ENCODE peak calls at places on chromosomes 7 and 10, in four cellular contexts. O is WERI-Rb-1, I is Karpas-422, A is stomach. L is an unnamed sample.

GRCh38 chr10:103727546-103727963 is 127.8 kb downstream of the SH3PXD2A start:
- DNase-seq in O (no peak), I (no peak), A (no peak), L (no peak)

GRCh38 chr10:71083457-71083975 is 128.9 kb upstream of the UNC5B start:
- DNase-seq in O (peak; percentile 4), I (no peak), A (peak; percentile 7), L (no peak)

GRCh38 chr10:121681982-121682687 is 83.9 kb upstream of the FGFR2 start:
- DNase-seq in O (no peak), I (no peak), A (no peak), L (no peak)

GRCh38 chr7:50867048-50867383 is 84.3 kb upstream of the GRB10 start:
- DNase-seq in O (no peak), I (no peak), A (no peak), L (no peak)

GRCh38 chr10:44195120-44196007 is 189.5 kb downstream of the CXCL12 start:
- DNase-seq in O (no peak), I (no peak), A (peak; percentile 44), L (peak; percentile 15)

GRCh38 chr7:13880789-13881188 is 108.7 kb downstream of the ETV1 start:
- DNase-seq in O (no peak), I (no peak), A (no peak), L (no peak)

GRCh38 chr7:129789652-129790051 is 163.1 kb downstream of the UBE2H start:
- DNase-seq in O (no peak), I (no peak), A (no peak), L (no peak)

GRCh38 chr10:100353770-100354485 is 6.9 kb downstream of the SCD start:
- DNase-seq in O (no peak), I (no peak), A (no peak), L (no peak)

GRCh38 chr10:47137311-47137851 is 162.6 kb upstream of the GDF10 start:
- DNase-seq in O (no peak), I (no peak), A (no peak), L (no peak)

GRCh38 chr10:74072503-74072902 is 74.6 kb downstream of the VCL start:
- DNase-seq in O (no peak), I (no peak), A (no peak), L (no peak)

GRCh38 chr10:5446390-5446926 is 34.1 kb downstream of the NET1 start:
- DNase-seq in O (no peak), I (peak; percentile 97), A (peak; percentile 97), L (peak; percentile 86)

GRCh38 chr10:124229516-124230051 is 136.2 kb upstream of the CHST15 start:
- DNase-seq in O (no peak), I (peak; percentile 58), A (no peak), L (no peak)

GRCh38 chr7:8389898-8390642 is 43.3 kb upstream of the NXPH1 start:
- DNase-seq in O (no peak), I (peak; percentile 50), A (no peak), L (peak; percentile 18)

GRCh38 chr7:157818701-157819516 is 482.1 kb downstream of the DNAJB6 start:
- DNase-seq in O (no peak), I (no peak), A (no peak), L (no peak)

GRCh38 chr10:17758200-17758599 is 6.2 kb downstream of the TMEM236 start:
- DNase-seq in O (no peak), I (no peak), A (no peak), L (no peak)

GRCh38 chr10:93695720-93696119 is 6.7 kb downstream of the FRA10AC1 start:
- DNase-seq in O (no peak), I (no peak), A (no peak), L (no peak)

GRCh38 chr7:33970566-33970965 is 65.2 kb downstream of the BMPER start:
- DNase-seq in O (no peak), I (no peak), A (no peak), L (no peak)

GRCh38 chr7:82961240-82961639 is 201.4 kb downstream of the PCLO start:
- DNase-seq in O (no peak), I (no peak), A (no peak), L (no peak)

GRCh38 chr10:119759832-119760231 is 34.0 kb downstream of the INPP5F start:
- DNase-seq in O (no peak), I (no peak), A (no peak), L (no peak)

GRCh38 chr10:89981891-89982290 is 280.5 kb downstream of the KIF20B start:
- DNase-seq in O (no peak), I (no peak), A (no peak), L (no peak)

GRCh38 chr7:40186586-40186985 is 51.8 kb downstream of the SUGCT start:
- DNase-seq in O (no peak), I (peak; percentile 41), A (no peak), L (no peak)

GRCh38 chr7:140616328-140616727 is 24.3 kb downstream of the DENND2A start:
- DNase-seq in O (no peak), I (no peak), A (no peak), L (no peak)

GRCh38 chr7:34136698-34137097 is 231.4 kb downstream of the BMPER start:
- DNase-seq in O (no peak), I (no peak), A (no peak), L (no peak)

GRCh38 chr7:3092468-3092867 is 48.8 kb upstream of the CARD11 start:
- DNase-seq in O (no peak), I (no peak), A (no peak), L (peak; percentile 73)

GRCh38 chr10:12849351-12850181 is 151.9 kb downstream of the CCDC3 start:
- DNase-seq in O (no peak), I (no peak), A (no peak), L (peak; percentile 58)

GRCh38 chr10:126065751-126066150 is 169.4 kb downstream of the FANK1 start:
- DNase-seq in O (peak; percentile 20), I (no peak), A (no peak), L (no peak)

GRCh38 chr7:24724451-24725190 is 32.6 kb downstream of the GSDME start:
- DNase-seq in O (no peak), I (no peak), A (no peak), L (no peak)

GRCh38 chr10:132703305-132704007 is 82.5 kb downstream of the NKX6-2 start:
- DNase-seq in O (no peak), I (no peak), A (no peak), L (no peak)

GRCh38 chr7:1666779-1667565 is 3.1 kb upstream of the ELFN1 start:
- DNase-seq in O (peak; percentile 38), I (no peak), A (no peak), L (no peak)

GRCh38 chr7:151233111-151233701 is 923 bp downstream of the CHPF2 start:
- DNase-seq in O (no peak), I (peak; percentile 82), A (peak; percentile 52), L (peak; percentile 91)

GRCh38 chr10:59865101-59865500 is 41.3 kb downstream of the CCDC6 start:
- DNase-seq in O (peak; percentile 35), I (peak; percentile 73), A (peak; percentile 65), L (peak; percentile 42)

GRCh38 chr7:131042269-131043160 is 285.2 kb upstream of the MKLN1 start:
- DNase-seq in O (no peak), I (no peak), A (no peak), L (no peak)

GRCh38 chr7:131039355-131039762 is 288.3 kb upstream of the MKLN1 start:
- DNase-seq in O (no peak), I (no peak), A (no peak), L (no peak)

GRCh38 chr7:131040467-131040932 is 287.2 kb upstream of the MKLN1 start:
- DNase-seq in O (peak; percentile 37), I (peak; percentile 87), A (peak; percentile 62), L (peak; percentile 68)

GRCh38 chr7:131038153-131038552 is 289.5 kb upstream of the MKLN1 start:
- DNase-seq in O (no peak), I (no peak), A (no peak), L (no peak)

DNA sequence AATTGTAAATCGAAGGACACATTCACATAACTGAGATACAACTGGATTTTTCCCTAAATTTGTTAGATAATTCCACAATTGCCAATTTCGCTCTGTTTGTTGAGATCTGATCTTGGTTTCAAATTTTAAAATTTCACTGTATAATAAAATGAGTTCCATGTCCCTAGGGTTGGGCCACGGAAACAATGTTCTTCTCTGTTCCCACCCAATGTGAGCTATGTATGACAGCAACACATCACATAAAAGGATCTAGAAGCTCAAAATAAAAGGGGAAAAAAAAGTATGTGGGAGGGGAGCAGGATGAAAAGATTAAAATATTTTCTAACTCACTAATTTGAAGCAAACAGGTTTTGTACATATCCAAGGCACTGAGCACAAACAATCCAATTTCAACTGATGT is 287.8 kb upstream of the MKLN1 start:
- DNase-seq in O (no peak), I (no peak), A (no peak), L (no peak)
- H3K4me3 ChIP-seq in O (no peak overlapping the region), I (no peak overlapping the region), A (no peak overlapping the region), L (no peak overlapping the region)

GRCh38 chr7:73717025-73717807 is 2.3 kb downstream of the STX1A start:
- DNase-seq in O (no peak), I (no peak), A (no peak), L (no peak)
- H3K4me3 ChIP-seq in O (no peak overlapping the region), I (no peak overlapping the region), A (no peak overlapping the region), L (peak overlapping the region; percentile 49)

DNA sequence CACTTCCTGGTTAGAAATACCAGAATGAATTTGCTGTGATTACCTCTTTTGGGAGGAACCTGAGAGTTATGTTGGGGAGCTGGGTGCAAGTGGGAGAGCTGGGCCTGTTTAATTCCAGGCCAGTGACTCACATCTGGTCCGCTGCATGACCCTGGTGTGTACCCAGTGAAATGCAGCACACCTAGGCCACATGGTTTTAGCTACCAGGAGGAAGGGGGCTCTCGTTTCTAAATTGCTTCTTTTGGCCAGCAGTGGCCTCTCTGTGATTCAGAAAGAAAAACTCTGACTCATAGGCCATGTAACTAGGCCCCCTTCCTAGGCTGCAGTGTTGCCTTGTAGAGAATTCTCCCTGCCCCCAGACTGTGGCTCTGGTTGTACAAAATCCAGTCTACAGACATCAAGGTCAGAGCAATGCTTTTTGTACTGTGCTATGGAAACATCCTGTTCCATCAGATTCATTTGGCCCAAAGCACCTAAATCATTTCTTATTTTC is 6.7 kb downstream of the AGFG2 start:
- DNase-seq in O (no peak), I (no peak), A (no peak), L (peak; percentile 56)
- H3K4me3 ChIP-seq in O (no peak overlapping the region), I (no peak overlapping the region), A (no peak overlapping the region), L (no peak overlapping the region)

GRCh38 chr10:96758423-96758822 is 38.1 kb upstream of the PIK3AP1 start:
- DNase-seq in O (no peak), I (peak; percentile 62), A (no peak), L (peak; percentile 66)
- H3K4me3 ChIP-seq in O (no peak overlapping the region), I (no peak overlapping the region), A (no peak overlapping the region), L (no peak overlapping the region)

GRCh38 chr7:76356115-76356514 is 2.7 kb downstream of the YWHAG start:
- DNase-seq in O (no peak), I (no peak), A (no peak), L (no peak)
- H3K4me3 ChIP-seq in O (no peak overlapping the region), I (no peak overlapping the region), A (no peak overlapping the region), L (peak overlapping the region; percentile 80)

GRCh38 chr10:78247821-78248220 is 214.2 kb downstream of the RPS24 start:
- DNase-seq in O (no peak), I (no peak), A (no peak), L (peak; percentile 69)

GRCh38 chr10:78251041-78251434 is 217.4 kb downstream of the RPS24 start:
- DNase-seq in O (no peak), I (no peak), A (no peak), L (no peak)

GRCh38 chr10:78249690-78250089 is 216.0 kb downstream of the RPS24 start:
- DNase-seq in O (no peak), I (no peak), A (no peak), L (no peak)

GRCh38 chr10:78248651-78249464 is 215.2 kb downstream of the RPS24 start:
- DNase-seq in O (no peak), I (no peak), A (no peak), L (no peak)

GRCh38 chr10:78250313-78251040 is 216.8 kb downstream of the RPS24 start:
- DNase-seq in O (no peak), I (no peak), A (no peak), L (peak; percentile 96)
- H3K4me3 ChIP-seq in O (no peak overlapping the region), I (no peak overlapping the region), A (no peak overlapping the region), L (peak overlapping the region; percentile 12)

L was measured in NB4.